ENCODE peak calls at places on chromosomes 11 and 22, in four cellular contexts. I, O, L and S are unnamed samples.

GRCh38 chr11:117986981-117987495 is 844 bp downstream of the IL10RA start:
- DNase-seq in I (no peak), O (no peak), L (no peak), S (no peak)

GRCh38 chr11:117837070-117837776 is 12.7 kb upstream of the FXYD2 start:
- DNase-seq in I (no peak), O (no peak), L (no peak), S (no peak)

GRCh38 chr11:28559497-28559896 is 451.3 kb downstream of the METTL15 start:
- DNase-seq in I (no peak), O (no peak), L (no peak), S (peak)

GRCh38 chr11:86184728-86185127 is 59.8 kb upstream of the EED start:
- DNase-seq in I (no peak), O (no peak), L (no peak), S (no peak)

GRCh38 chr11:105720096-105720495 is 110.2 kb downstream of the GRIA4 start:
- DNase-seq in I (no peak), O (no peak), L (no peak), S (no peak)

GRCh38 chr11:132028380-132029240 is 658.2 kb downstream of the NTM start:
- DNase-seq in I (peak), O (no peak), L (peak), S (peak)

GRCh38 chr22:46038516-46039430 is 61.8 kb upstream of the WNT7B start:
- DNase-seq in I (no peak), O (no peak), L (no peak), S (no peak)

GRCh38 chr11:47440054-47440476 is 8.9 kb downstream of the RAPSN start:
- DNase-seq in I (no peak), O (no peak), L (no peak), S (no peak)

GRCh38 chr22:20530368-20531153 is 23.2 kb downstream of the MED15 start:
- DNase-seq in I (no peak), O (no peak), L (no peak), S (no peak)

GRCh38 chr11:25775608-25776007 is 556.3 kb upstream of the ANO3 start:
- DNase-seq in I (no peak), O (no peak), L (no peak), S (peak)

GRCh38 chr11:88406871-88407270 is 69.3 kb upstream of the CTSC start:
- DNase-seq in I (no peak), O (no peak), L (no peak), S (no peak)

GRCh38 chr11:11567862-11568650 is 53.7 kb downstream of the GALNT18 start:
- DNase-seq in I (no peak), O (no peak), L (no peak), S (no peak)

GRCh38 chr11:18140145-18140544 is 7.8 kb downstream of the MRGPRX3 start:
- DNase-seq in I (no peak), O (no peak), L (no peak), S (no peak)

GRCh38 chr22:49734390-49734789 is 93.3 kb downstream of the BRD1 start:
- DNase-seq in I (no peak), O (no peak), L (no peak), S (no peak)

GRCh38 chr11:64388911-64389310 is 29.9 kb downstream of the RPS6KA4 start:
- DNase-seq in I (no peak), O (no peak), L (no peak), S (no peak)

GRCh38 chr22:22705328-22706100 is 61.1 kb downstream of the GGTLC2 start:
- DNase-seq in I (no peak), O (no peak), L (no peak), S (no peak)

GRCh38 chr22:38911434-38911833 is 39.4 kb upstream of the CBX6 start:
- DNase-seq in I (no peak), O (no peak), L (no peak), S (no peak)

GRCh38 chr11:8765294-8765693 is 82.7 kb downstream of the RPL27A start:
- DNase-seq in I (peak), O (no peak), L (no peak), S (peak)

GRCh38 chr22:50261615-50262459 is at the start of gene MAPK12:
- DNase-seq in I (no peak), O (peak), L (no peak), S (peak)

GRCh38 chr22:32044913-32045312 is 1.9 kb downstream of the SLC5A1 start:
- DNase-seq in I (no peak), O (no peak), L (no peak), S (no peak)

GRCh38 chr11:32874144-32874543 is 18.5 kb upstream of the QSER1 start:
- DNase-seq in I (no peak), O (no peak), L (no peak), S (no peak)

GRCh38 chr11:73372371-73372993 is 3.7 kb upstream of the RELT start:
- DNase-seq in I (no peak), O (no peak), L (no peak), S (no peak)

GRCh38 chr11:80441821-80442220 is 1001.0 kb upstream of the TENM4 start:
- DNase-seq in I (no peak), O (no peak), L (no peak), S (peak)

GRCh38 chr22:49997932-49998717 is 14.4 kb downstream of the IL17REL start:
- DNase-seq in I (no peak), O (no peak), L (no peak), S (no peak)

GRCh38 chr11:27701262-27702105 is 1.2 kb upstream of the BDNF start:
- DNase-seq in I (no peak), O (peak), L (no peak), S (peak)

GRCh38 chr11:119651802-119652584 is 77.0 kb downstream of the NECTIN1 start:
- DNase-seq in I (no peak), O (no peak), L (no peak), S (no peak)

GRCh38 chr22:22397292-22397870 is 111.2 kb downstream of the ZNF280B start:
- DNase-seq in I (no peak), O (no peak), L (no peak), S (peak)

GRCh38 chr11:102239906-102240305 is 77.4 kb upstream of the BIRC3 start:
- DNase-seq in I (no peak), O (no peak), L (no peak), S (no peak)
- H3K4me3 ChIP-seq in I (no peak), O (no peak), L (no peak), S (no peak)

GRCh38 chr11:102476812-102477211 is 24.2 kb upstream of the TMEM123 start:
- DNase-seq in I (no peak), O (peak), L (no peak), S (peak)

GRCh38 chr11:102479733-102480132 is 27.2 kb upstream of the TMEM123 start:
- DNase-seq in I (no peak), O (no peak), L (no peak), S (no peak)

GRCh38 chr11:102473543-102473942 is 21.0 kb upstream of the TMEM123 start:
- DNase-seq in I (no peak), O (no peak), L (no peak), S (no peak)

GRCh38 chr11:102478660-102479245 is 26.2 kb upstream of the TMEM123 start:
- DNase-seq in I (no peak), O (no peak), L (no peak), S (no peak)

GRCh38 chr11:102476069-102476468 is 23.5 kb upstream of the TMEM123 start:
- DNase-seq in I (no peak), O (no peak), L (no peak), S (peak)
- H3K4me3 ChIP-seq in I (no peak), O (no peak), L (no peak), S (no peak)

DNA sequence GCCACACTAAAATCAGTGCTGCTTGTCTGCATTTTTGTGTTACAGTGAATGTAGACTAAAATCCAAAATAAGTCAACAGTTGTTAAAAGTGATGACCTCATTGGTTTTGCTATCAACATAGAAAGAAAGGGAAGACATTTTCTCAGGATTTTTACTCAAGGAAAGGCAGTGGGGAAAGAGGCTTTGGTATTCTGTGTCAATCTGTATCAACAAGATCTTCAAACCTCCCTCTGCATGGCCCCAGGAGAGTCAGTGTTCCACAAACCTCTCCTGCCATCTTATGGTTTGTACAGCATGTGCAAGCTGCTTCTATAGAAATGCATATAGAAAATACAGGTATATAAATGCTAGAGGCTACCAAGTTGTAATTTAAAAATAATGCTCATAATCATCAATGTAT is 13.8 kb upstream of the OR51M1 start:
- DNase-seq in I (peak), O (no peak), L (no peak), S (peak)
- H3K4me3 ChIP-seq in I (no peak), O (no peak), L (no peak), S (no peak)

DNA sequence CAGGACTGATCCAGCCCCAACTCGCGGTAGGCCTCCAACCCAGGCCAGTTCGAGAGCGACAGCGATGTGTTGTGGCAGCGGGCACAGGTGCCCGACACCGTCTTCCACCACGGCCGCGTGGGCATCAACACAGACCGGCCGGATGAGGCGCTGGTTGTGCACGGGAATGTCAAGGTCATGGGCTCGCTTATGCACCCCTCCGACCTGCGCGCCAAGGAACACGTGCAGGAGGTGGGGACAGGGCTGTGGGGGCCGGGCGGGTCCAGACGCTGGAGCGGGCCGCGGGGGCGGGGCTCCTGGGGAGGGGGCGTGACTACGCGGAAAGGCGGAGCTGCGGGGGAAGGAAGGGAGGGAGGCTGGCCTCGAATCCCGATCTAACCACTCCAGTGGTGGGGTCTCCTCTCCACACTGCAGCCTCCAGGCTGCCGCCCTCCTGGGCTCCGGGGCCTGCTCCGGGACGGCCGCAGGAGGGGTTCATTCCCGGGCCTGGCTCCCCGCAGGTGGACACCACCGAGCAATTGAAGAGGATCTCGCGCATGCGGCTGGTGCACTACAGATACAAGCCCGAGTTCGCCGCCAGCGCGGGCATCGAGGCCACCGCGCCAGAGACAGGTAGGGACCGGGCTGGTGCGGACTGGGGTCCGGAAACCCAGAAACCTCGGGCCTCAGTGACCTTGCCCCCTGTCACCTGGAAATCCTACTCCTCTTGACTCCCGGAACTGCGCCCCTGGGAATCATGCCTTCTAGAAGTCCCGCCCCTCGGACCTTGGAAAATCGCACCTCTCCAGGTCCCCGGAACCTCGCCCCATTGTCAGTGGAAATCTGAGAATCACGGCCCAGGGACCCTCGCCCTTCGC is 14.9 kb downstream of the TMEM258 start:
- DNase-seq in I (no peak), O (peak), L (no peak), S (no peak)
- H3K4me3 ChIP-seq in I (no peak), O (peak), L (no peak), S (no peak)

GRCh38 chr11:128890216-128890542 is 977 bp upstream of the KCNJ5 start:
- DNase-seq in I (no peak), O (no peak), L (no peak), S (no peak)

GRCh38 chr11:128890543-128891409 is at the start of gene KCNJ5:
- DNase-seq in I (no peak), O (peak), L (no peak), S (peak)

GRCh38 chr11:128892866-128893565 is 1.9 kb downstream of the KCNJ5 start:
- DNase-seq in I (no peak), O (no peak), L (no peak), S (no peak)

GRCh38 chr11:128891410-128891861 is 280 bp downstream of the KCNJ5 start:
- DNase-seq in I (no peak), O (no peak), L (no peak), S (no peak)

DNA sequence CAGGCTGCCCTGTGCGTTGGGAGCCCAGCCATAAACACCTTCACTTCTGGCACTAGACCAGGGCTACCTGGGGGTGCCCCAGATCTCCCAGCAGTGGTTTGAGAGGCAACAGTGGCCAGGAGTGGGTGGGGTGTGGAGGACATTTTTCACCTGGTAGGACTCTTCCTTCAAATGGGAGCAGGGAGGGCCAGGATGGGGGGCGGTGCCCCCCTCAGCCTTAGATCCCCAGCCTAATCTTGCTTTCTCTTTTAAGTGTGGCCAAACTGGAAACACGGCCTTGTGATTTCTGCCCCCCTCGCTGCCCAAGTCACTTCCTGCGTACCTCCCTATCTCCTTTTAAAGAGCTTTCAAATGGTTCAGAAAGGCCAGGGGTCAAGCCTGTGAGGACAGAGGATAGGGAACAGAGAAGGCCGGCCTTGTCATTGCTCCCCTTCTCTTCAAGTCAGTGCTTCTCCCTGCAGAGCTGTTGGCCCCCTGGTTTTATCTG is 799 bp downstream of the KCNJ5 start:
- DNase-seq in I (no peak), O (no peak), L (no peak), S (no peak)
- H3K4me3 ChIP-seq in I (no peak), O (peak), L (no peak), S (no peak)

DNA sequence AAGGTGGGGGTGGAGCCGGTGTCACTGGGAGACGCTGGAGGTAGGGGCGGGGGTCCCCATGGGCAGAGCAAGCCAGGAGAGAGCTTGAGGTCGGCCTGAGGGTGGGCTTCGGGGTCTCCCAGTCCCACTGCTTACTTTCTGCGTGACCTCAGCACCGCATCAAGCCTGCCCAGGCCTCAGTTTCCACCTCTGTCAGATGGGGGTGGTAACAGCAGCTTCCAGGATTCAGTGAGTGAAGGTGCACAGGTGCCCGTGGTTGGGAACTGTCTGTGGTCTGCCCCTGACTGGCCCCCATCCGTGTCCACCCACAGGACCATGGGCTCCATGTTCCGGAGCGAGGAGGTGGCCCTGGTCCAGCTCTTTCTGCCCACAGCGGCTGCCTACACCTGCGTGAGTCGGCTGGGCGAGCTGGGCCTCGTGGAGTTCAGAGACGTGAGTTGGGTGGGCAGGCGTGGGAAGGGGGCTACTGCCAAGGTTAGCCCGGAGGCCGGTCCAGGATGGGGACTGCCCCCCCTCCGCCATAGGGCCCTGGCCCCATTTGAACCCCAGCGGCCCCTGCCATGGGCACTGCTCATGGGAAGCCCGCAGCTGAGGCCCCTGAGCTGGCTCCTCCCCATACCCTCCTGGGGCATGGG is 2.2 kb downstream of the TCIRG1 start:
- DNase-seq in I (no peak), O (no peak), L (no peak), S (no peak)
- H3K4me3 ChIP-seq in I (peak), O (peak), L (peak), S (peak)

DNA sequence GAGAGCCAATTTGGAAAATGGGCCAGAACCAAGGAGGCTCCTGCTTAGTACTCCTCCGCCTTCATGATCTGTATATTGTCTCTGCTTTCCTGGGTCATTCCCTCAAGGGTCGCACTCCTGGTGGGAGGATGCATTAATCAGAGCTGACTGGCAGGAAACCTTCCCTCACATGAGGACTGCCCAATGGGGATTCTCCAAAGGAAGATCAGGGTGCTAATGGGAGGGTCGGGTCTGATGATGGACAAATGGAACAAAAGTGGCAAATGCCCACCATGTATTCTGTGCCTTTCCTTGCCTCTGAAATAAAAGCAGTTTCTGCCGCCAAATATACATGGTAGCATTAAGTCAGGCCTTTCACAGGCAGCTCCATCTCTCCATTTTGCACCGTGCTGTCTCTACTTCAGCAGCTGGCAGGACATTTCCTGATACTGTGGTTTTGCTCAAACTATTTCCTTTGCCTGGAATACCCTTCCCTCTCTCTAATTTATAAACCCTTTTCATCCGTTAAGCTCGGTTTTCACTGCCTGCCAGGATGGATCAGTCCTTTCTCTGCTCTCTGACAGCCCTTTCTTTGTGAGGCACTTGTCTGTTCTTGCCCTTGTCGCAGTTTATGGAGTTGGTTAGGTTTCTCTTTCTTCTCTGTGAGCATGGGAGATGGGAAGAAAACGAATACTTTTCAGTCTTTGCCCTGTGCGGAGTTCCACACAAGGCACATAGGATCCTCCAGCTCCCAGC is 13.5 kb downstream of the SREBF2 start:
- DNase-seq in I (no peak), O (no peak), L (no peak), S (no peak)
- H3K4me3 ChIP-seq in I (no peak), O (no peak), L (no peak), S (no peak)

GRCh38 chr11:45852018-45852711 is 4.9 kb downstream of the CRY2 start:
- DNase-seq in I (no peak), O (no peak), L (no peak), S (no peak)
- H3K4me3 ChIP-seq in I (no peak), O (no peak), L (no peak), S (no peak)

DNA sequence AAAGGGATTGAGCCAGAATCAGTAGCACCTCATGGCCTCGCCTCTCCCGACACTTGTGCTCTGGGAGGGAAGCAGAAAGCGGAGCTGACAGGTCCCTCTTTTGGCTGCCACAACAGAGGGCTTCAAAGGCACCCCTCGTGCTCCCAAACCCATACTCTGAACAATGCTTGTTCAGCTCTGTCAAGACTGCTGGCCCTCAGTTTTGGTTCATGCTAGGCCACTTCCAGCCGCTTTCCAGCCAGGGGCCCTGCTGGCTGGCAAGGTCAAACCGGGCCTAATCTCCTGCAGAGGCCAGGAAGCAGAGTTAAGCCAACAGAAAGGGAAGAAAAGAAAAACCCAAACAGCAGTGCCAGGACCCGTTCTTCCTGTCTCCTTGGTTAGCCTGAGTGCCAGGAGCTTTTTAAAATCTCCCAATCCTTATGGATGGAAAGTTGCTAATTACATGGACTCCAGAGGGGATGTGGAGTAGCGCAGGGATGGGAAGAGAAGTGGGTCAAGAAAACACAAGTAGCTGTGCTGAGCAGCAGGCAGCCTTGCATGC is 150.6 kb downstream of the GRIK4 start:
- DNase-seq in I (no peak), O (no peak), L (no peak), S (no peak)
- H3K4me3 ChIP-seq in I (no peak), O (no peak), L (no peak), S (no peak)

DNA sequence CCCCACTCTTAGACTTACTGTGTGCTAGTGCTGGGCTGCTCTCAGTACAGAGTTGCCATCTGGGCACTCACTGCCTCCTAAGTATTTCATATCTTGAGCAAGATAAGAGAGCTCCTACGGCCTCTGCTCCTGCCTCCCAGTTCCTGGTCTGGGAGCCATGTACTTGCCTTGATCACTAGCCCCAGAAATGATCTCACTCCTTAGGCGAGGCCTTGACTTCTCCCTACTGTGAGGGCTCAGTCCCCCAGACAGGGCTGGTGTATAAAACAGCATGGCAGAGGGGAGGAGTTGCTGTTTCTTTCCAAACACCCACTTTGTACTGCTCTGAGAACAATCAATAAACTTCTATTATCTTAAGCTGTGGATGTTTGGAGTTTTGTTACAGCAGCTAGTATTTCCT is 47.4 kb upstream of the TP53I11 start:
- DNase-seq in I (no peak), O (no peak), L (no peak), S (no peak)
- H3K4me3 ChIP-seq in I (no peak), O (no peak), L (no peak), S (no peak)